ENCODE peak calls at places on chromosomes 7 and 10, in five cellular contexts. One of them, this sample, is unnamed.

GRCh38 chr7:51428226-51428887 is 111.7 kb upstream of the COBL start:
- DNase-seq in tibial nerve: no peak
- DNase-seq in transverse colon: peak
- DNase-seq in A549: no peak
- DNase-seq in stomach: no peak
- DNase-seq in this sample: no peak

GRCh38 chr10:21473135-21473534 is 52.3 kb downstream of the SKIDA1 start:
- DNase-seq in stomach: no peak
- DNase-seq in A549: no peak
- DNase-seq in transverse colon: no peak
- DNase-seq in tibial nerve: no peak
- DNase-seq in this sample: no peak

GRCh38 chr10:79063661-79064490 is 4.9 kb upstream of the ZMIZ1 start:
- DNase-seq in stomach: peak
- DNase-seq in A549: no peak
- DNase-seq in transverse colon: peak
- DNase-seq in tibial nerve: no peak
- DNase-seq in this sample: no peak

GRCh38 chr7:1201916-1202315 is 30.8 kb upstream of the UNCX start:
- DNase-seq in A549: no peak
- DNase-seq in transverse colon: no peak
- DNase-seq in tibial nerve: no peak
- DNase-seq in stomach: no peak
- DNase-seq in this sample: no peak

GRCh38 chr7:50531401-50531906 is 33.8 kb downstream of the DDC start:
- DNase-seq in stomach: no peak
- DNase-seq in tibial nerve: no peak
- DNase-seq in transverse colon: no peak
- DNase-seq in A549: no peak
- DNase-seq in this sample: peak

GRCh38 chr10:13299437-13300287 is at the start of gene PHYH:
- DNase-seq in transverse colon: peak
- DNase-seq in stomach: peak
- DNase-seq in A549: peak
- DNase-seq in tibial nerve: peak
- DNase-seq in this sample: peak

GRCh38 chr10:59281861-59282260 is 80.5 kb downstream of the FAM13C start:
- DNase-seq in A549: no peak
- DNase-seq in tibial nerve: no peak
- DNase-seq in stomach: no peak
- DNase-seq in transverse colon: no peak
- DNase-seq in this sample: no peak

GRCh38 chr7:18903676-18904075 is 213.8 kb downstream of the TWIST1 start:
- DNase-seq in stomach: no peak
- DNase-seq in transverse colon: no peak
- DNase-seq in A549: no peak
- DNase-seq in tibial nerve: no peak
- DNase-seq in this sample: no peak

GRCh38 chr10:32065871-32066270 is 9.6 kb upstream of the KIF5B start:
- DNase-seq in transverse colon: no peak
- DNase-seq in tibial nerve: no peak
- DNase-seq in A549: no peak
- DNase-seq in stomach: no peak
- DNase-seq in this sample: no peak

GRCh38 chr10:49502358-49502757 is 36.6 kb downstream of the ERCC6 start:
- DNase-seq in tibial nerve: no peak
- DNase-seq in transverse colon: no peak
- DNase-seq in stomach: no peak
- DNase-seq in A549: no peak
- DNase-seq in this sample: no peak

GRCh38 chr10:24762966-24763623 is 39.4 kb upstream of the ARHGAP21 start:
- DNase-seq in A549: peak
- DNase-seq in transverse colon: no peak
- DNase-seq in tibial nerve: no peak
- DNase-seq in stomach: no peak
- DNase-seq in this sample: no peak

GRCh38 chr10:306007-306406 is 170.8 kb downstream of the ZMYND11 start:
- DNase-seq in tibial nerve: no peak
- DNase-seq in transverse colon: no peak
- DNase-seq in stomach: no peak
- DNase-seq in A549: no peak
- DNase-seq in this sample: no peak

GRCh38 chr7:96321670-96322372 is at the start of gene SLC25A13:
- DNase-seq in A549: peak
- DNase-seq in tibial nerve: peak
- DNase-seq in stomach: peak
- DNase-seq in transverse colon: peak
- DNase-seq in this sample: peak
- TF ChIP-seq POLR2A in A549: peak
- TF ChIP-seq POLR2A in tibial nerve: peak
- TF ChIP-seq POLR2A in stomach: no peak
- TF ChIP-seq POLR2A in transverse colon: peak
- TF ChIP-seq POLR2A in this sample: peak

GRCh38 chr10:130127612-130128607 is 8.3 kb upstream of the GLRX3 start:
- DNase-seq in A549: peak
- DNase-seq in tibial nerve: no peak
- DNase-seq in stomach: peak
- DNase-seq in transverse colon: peak
- DNase-seq in this sample: no peak
- TF ChIP-seq EP300 in A549: no peak
- TF ChIP-seq EP300 in tibial nerve: no peak
- TF ChIP-seq EP300 in stomach: no peak
- TF ChIP-seq EP300 in transverse colon: no peak
- TF ChIP-seq EP300 in this sample: no peak

GRCh38 chr7:47474937-47475879 is 106.7 kb downstream of the TNS3 start:
- DNase-seq in transverse colon: peak
- DNase-seq in stomach: peak
- DNase-seq in A549: peak
- DNase-seq in tibial nerve: peak
- DNase-seq in this sample: no peak
- TF ChIP-seq POLR2A in transverse colon: peak
- TF ChIP-seq POLR2A in stomach: no peak
- TF ChIP-seq POLR2A in A549: no peak
- TF ChIP-seq POLR2A in tibial nerve: no peak
- TF ChIP-seq POLR2A in this sample: peak

DNA sequence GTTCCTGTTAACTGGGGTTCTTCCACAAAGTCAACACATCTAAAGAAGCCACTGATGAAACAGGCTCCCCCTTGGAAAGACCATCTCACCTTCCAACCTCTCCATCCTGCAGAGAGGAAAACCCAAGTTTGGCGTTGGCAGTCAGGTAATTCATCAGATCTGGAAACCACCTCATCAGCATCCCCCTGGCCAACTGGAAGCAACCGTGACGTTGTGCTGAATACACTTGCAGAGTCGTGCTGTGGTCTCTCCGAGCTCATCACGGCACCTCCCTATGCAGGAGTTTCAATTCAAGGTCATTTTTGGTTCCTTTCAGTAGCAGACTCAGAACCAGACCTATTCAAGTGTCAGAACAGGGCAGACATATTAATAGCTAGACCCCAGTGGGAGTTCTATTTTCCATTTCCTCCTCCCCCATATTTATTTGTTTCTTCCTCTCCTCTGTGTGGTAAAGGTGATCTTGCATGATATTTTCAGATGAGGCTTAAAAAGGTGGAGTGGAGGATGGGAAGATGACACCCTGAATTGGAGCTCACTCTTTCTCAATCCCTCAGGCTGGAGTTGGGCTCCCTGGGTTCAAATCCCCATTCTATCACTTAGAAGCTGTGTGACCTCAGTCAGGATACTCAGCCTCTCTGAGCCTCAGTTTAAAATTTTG is 149.1 kb upstream of the ADO start:
- DNase-seq in A549: no peak
- DNase-seq in transverse colon: no peak
- DNase-seq in tibial nerve: no peak
- DNase-seq in stomach: no peak
- DNase-seq in this sample: no peak
- TF ChIP-seq EP300 in A549: no peak
- TF ChIP-seq EP300 in transverse colon: no peak
- TF ChIP-seq EP300 in tibial nerve: no peak
- TF ChIP-seq EP300 in stomach: no peak
- TF ChIP-seq EP300 in this sample: no peak

GRCh38 chr7:4641667-4642467 is 40.2 kb upstream of the FOXK1 start:
- DNase-seq in transverse colon: peak
- DNase-seq in stomach: peak
- DNase-seq in A549: peak
- DNase-seq in tibial nerve: peak
- DNase-seq in this sample: peak
- TF ChIP-seq POLR2A in transverse colon: peak
- TF ChIP-seq POLR2A in stomach: no peak
- TF ChIP-seq POLR2A in A549: peak
- TF ChIP-seq POLR2A in tibial nerve: peak
- TF ChIP-seq POLR2A in this sample: peak

DNA sequence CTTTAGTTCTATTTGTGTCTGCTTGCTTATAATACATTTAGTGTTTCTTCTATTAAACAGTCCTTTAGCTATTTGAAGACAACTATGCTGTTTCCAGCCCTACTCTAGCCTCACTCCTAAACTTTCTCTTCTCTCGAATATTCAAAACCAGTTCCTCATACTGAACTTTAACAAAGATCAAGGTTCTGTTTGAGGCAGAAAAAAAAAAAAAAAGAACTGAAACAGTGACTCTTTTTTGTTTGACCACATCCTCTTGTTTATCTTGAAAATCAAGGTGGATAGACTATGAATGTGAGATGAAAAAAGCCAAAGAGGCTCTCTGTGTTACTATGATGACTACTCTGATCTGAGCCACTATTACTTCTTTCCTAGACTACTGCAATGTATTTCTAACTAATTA is 154.3 kb downstream of the ZNF365 start:
- DNase-seq in stomach: no peak
- DNase-seq in A549: no peak
- DNase-seq in transverse colon: no peak
- DNase-seq in tibial nerve: no peak
- DNase-seq in this sample: no peak
- TF ChIP-seq EP300 in stomach: no peak
- TF ChIP-seq EP300 in A549: no peak
- TF ChIP-seq EP300 in transverse colon: no peak
- TF ChIP-seq EP300 in tibial nerve: no peak
- TF ChIP-seq EP300 in this sample: no peak

GRCh38 chr10:82256275-82256674 is 381.3 kb downstream of the NRG3 start:
- DNase-seq in tibial nerve: no peak
- DNase-seq in stomach: no peak
- DNase-seq in transverse colon: no peak
- DNase-seq in A549: no peak
- DNase-seq in this sample: no peak
- TF ChIP-seq POLR2A in tibial nerve: no peak
- TF ChIP-seq POLR2A in stomach: no peak
- TF ChIP-seq POLR2A in transverse colon: no peak
- TF ChIP-seq POLR2A in A549: no peak
- TF ChIP-seq POLR2A in this sample: no peak

DNA sequence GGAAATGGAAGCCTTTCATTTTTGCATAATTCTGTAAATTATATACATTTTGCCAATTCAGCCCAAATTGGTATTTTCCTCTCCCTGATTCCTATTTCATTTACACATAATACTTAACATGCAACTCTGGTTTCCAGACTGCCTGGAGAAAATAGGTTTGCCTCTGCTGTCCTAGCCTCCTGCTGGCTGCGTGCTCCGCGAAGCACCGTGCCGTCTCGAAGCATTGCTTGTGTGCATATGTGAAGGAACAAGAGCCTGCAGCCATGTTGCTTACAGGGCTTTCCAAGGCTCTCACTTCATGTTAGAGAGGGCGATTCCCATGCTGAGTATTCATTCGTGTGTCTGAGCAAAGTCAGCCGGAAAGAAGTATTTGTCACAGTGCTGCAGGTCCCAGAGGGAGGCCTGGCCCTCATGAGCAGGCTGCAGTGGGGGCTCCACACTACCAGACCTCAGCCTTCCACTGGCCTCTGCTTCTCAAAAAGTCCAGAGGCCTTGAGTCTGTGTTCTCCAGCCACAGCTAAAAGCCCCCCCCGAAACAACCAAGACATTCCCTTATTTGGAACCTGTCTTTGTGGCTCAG is 66.5 kb downstream of the CLRN3 start:
- DNase-seq in transverse colon: no peak
- DNase-seq in tibial nerve: no peak
- DNase-seq in A549: no peak
- DNase-seq in stomach: no peak
- DNase-seq in this sample: no peak
- TF ChIP-seq EP300 in transverse colon: no peak
- TF ChIP-seq EP300 in tibial nerve: no peak
- TF ChIP-seq EP300 in A549: no peak
- TF ChIP-seq EP300 in stomach: no peak
- TF ChIP-seq EP300 in this sample: no peak

DNA sequence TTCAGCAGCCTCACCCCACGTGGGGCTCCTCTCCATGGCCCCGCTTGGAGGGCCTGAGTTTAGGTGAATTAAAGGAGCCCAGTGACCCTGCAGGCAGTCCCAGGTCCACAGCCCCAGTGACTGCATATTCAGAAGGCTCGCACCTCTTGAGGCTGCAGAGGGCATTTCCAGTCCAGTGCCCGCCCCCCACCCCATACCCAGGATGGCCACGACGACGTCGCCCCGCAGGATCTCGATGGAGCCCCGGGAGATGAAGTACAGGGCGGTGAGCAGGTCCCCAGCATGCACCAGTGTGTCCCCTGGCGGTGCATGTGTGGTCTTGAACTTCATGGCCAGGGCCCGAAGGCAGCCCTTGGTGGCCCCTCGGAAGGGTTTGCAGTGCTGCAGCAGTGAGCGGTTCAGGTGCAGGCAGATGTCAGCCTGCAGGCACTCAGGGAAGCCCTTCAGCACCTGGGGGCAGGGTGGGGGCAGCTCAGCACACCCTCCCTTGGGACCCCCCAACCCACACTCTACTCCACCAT is 28.1 kb downstream of the KCNH2 start:
- DNase-seq in transverse colon: no peak
- DNase-seq in tibial nerve: no peak
- DNase-seq in stomach: no peak
- DNase-seq in A549: no peak
- DNase-seq in this sample: no peak
- TF ChIP-seq POLR2A in transverse colon: no peak
- TF ChIP-seq POLR2A in tibial nerve: no peak
- TF ChIP-seq POLR2A in stomach: no peak
- TF ChIP-seq POLR2A in A549: no peak
- TF ChIP-seq POLR2A in this sample: no peak

DNA sequence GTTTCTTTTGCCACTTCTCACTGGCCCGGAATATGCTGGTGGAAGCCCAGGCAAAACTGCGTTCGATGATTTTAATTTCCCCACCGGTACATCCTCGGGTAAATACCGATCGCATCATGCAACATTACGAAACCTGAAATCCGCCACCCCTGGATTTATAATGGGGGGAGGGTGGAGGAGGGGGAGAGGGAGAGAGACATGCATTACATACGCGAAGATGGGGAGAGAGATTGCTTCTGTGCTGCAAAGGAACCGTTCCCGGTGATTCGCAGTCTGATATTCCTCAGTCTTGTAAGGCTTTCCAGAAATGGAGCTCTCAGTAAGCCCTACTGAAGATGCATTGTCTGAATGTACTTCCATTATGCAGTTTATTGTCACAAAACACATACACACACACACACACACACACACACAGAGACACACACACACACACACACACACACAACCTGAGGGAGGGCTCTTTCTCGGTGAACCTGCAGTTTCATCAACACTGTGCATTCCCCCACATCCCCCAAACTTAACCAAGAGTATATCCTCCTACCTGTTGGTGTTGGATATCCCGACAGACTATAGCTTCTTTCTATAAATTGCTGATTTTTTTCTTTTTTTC is 741 bp downstream of the GPR85 start:
- DNase-seq in tibial nerve: no peak
- DNase-seq in transverse colon: no peak
- DNase-seq in stomach: no peak
- DNase-seq in A549: no peak
- DNase-seq in this sample: no peak
- TF ChIP-seq EP300 in tibial nerve: no peak
- TF ChIP-seq EP300 in transverse colon: no peak
- TF ChIP-seq EP300 in stomach: no peak
- TF ChIP-seq EP300 in A549: no peak
- TF ChIP-seq EP300 in this sample: no peak